ENCODE peak calls at places on chromosomes 7 and 10, in ten cellular contexts. One of them, this sample, is unnamed. For H3K4me1, the result is how much of the 10 kb centered on the place peaks cover.

GRCh38 chr10:85429126-85429525 is 937.5 kb downstream of the GRID1 start:
- DNase-seq in A673: no peak
- DNase-seq in heart right ventricle: no peak
- DNase-seq in right cardiac atrium: no peak
- DNase-seq in adrenal gland: no peak
- DNase-seq in mucosa of descending colon: no peak
- DNase-seq in H9: no peak
- DNase-seq in spleen: no peak
- DNase-seq in transverse colon: no peak
- DNase-seq in CD8-positive, alpha-beta memory T cell: no peak
- DNase-seq in this sample: no peak

GRCh38 chr7:127392566-127393369 is at the start of gene ZNF800:
- DNase-seq in A673: peak
- DNase-seq in adrenal gland: peak
- DNase-seq in right cardiac atrium: peak
- DNase-seq in CD8-positive, alpha-beta memory T cell: peak
- DNase-seq in spleen: peak
- DNase-seq in transverse colon: peak
- DNase-seq in heart right ventricle: peak
- DNase-seq in mucosa of descending colon: peak
- DNase-seq in H9: peak
- DNase-seq in this sample: peak

GRCh38 chr7:137682596-137682995 is 164.2 kb downstream of the DGKI start:
- DNase-seq in transverse colon: no peak
- DNase-seq in mucosa of descending colon: no peak
- DNase-seq in heart right ventricle: no peak
- DNase-seq in adrenal gland: no peak
- DNase-seq in CD8-positive, alpha-beta memory T cell: no peak
- DNase-seq in spleen: no peak
- DNase-seq in right cardiac atrium: no peak
- DNase-seq in A673: no peak
- DNase-seq in H9: no peak
- DNase-seq in this sample: no peak

GRCh38 chr10:76029782-76030181 is 598.4 kb downstream of the LRMDA start:
- DNase-seq in right cardiac atrium: no peak
- DNase-seq in adrenal gland: no peak
- DNase-seq in H9: no peak
- DNase-seq in CD8-positive, alpha-beta memory T cell: no peak
- DNase-seq in transverse colon: no peak
- DNase-seq in heart right ventricle: no peak
- DNase-seq in mucosa of descending colon: no peak
- DNase-seq in spleen: no peak
- DNase-seq in A673: no peak
- DNase-seq in this sample: no peak

GRCh38 chr10:2992401-2993198 is 74.7 kb upstream of the PFKP start:
- DNase-seq in adrenal gland: no peak
- DNase-seq in mucosa of descending colon: no peak
- DNase-seq in CD8-positive, alpha-beta memory T cell: no peak
- DNase-seq in spleen: no peak
- DNase-seq in heart right ventricle: no peak
- DNase-seq in H9: no peak
- DNase-seq in transverse colon: no peak
- DNase-seq in A673: no peak
- DNase-seq in right cardiac atrium: no peak
- DNase-seq in this sample: no peak

GRCh38 chr10:122461729-122462532 is 578 bp downstream of the HTRA1 start:
- DNase-seq in H9: no peak
- DNase-seq in spleen: no peak
- DNase-seq in right cardiac atrium: no peak
- DNase-seq in mucosa of descending colon: peak
- DNase-seq in CD8-positive, alpha-beta memory T cell: no peak
- DNase-seq in transverse colon: no peak
- DNase-seq in A673: no peak
- DNase-seq in adrenal gland: peak
- DNase-seq in heart right ventricle: peak
- DNase-seq in this sample: no peak

GRCh38 chr7:28408974-28409715 is 3.2 kb upstream of the CREB5 start:
- DNase-seq in transverse colon: peak
- DNase-seq in CD8-positive, alpha-beta memory T cell: no peak
- DNase-seq in spleen: peak
- DNase-seq in A673: peak
- DNase-seq in H9: peak
- DNase-seq in right cardiac atrium: peak
- DNase-seq in mucosa of descending colon: peak
- DNase-seq in heart right ventricle: peak
- DNase-seq in adrenal gland: peak
- DNase-seq in this sample: peak

GRCh38 chr7:108034586-108034985 is 31.6 kb upstream of the LAMB1 start:
- DNase-seq in heart right ventricle: no peak
- DNase-seq in transverse colon: no peak
- DNase-seq in A673: no peak
- DNase-seq in right cardiac atrium: no peak
- DNase-seq in mucosa of descending colon: no peak
- DNase-seq in CD8-positive, alpha-beta memory T cell: no peak
- DNase-seq in adrenal gland: no peak
- DNase-seq in H9: no peak
- DNase-seq in spleen: no peak
- DNase-seq in this sample: no peak

GRCh38 chr7:96361116-96361857 is 39.4 kb upstream of the SLC25A13 start:
- DNase-seq in spleen: no peak
- DNase-seq in transverse colon: no peak
- DNase-seq in mucosa of descending colon: no peak
- DNase-seq in heart right ventricle: no peak
- DNase-seq in A673: peak
- DNase-seq in H9: no peak
- DNase-seq in adrenal gland: no peak
- DNase-seq in right cardiac atrium: no peak
- DNase-seq in CD8-positive, alpha-beta memory T cell: no peak
- DNase-seq in this sample: no peak

GRCh38 chr7:77940647-77941046 is 142.1 kb downstream of the PHTF2 start:
- DNase-seq in spleen: no peak
- DNase-seq in H9: no peak
- DNase-seq in adrenal gland: peak
- DNase-seq in transverse colon: peak
- DNase-seq in mucosa of descending colon: no peak
- DNase-seq in right cardiac atrium: no peak
- DNase-seq in A673: peak
- DNase-seq in CD8-positive, alpha-beta memory T cell: no peak
- DNase-seq in heart right ventricle: no peak
- DNase-seq in this sample: peak

GRCh38 chr10:58765905-58766304 is 253.2 kb downstream of the BICC1 start:
- DNase-seq in CD8-positive, alpha-beta memory T cell: no peak
- DNase-seq in adrenal gland: no peak
- DNase-seq in H9: no peak
- DNase-seq in spleen: no peak
- DNase-seq in transverse colon: no peak
- DNase-seq in mucosa of descending colon: no peak
- DNase-seq in right cardiac atrium: no peak
- DNase-seq in heart right ventricle: no peak
- DNase-seq in A673: no peak
- DNase-seq in this sample: no peak

GRCh38 chr7:155533120-155533826 is 13.1 kb downstream of the CNPY1 start:
- DNase-seq in heart right ventricle: no peak
- DNase-seq in mucosa of descending colon: no peak
- DNase-seq in H9: no peak
- DNase-seq in adrenal gland: no peak
- DNase-seq in CD8-positive, alpha-beta memory T cell: no peak
- DNase-seq in right cardiac atrium: no peak
- DNase-seq in A673: no peak
- DNase-seq in transverse colon: no peak
- DNase-seq in spleen: peak
- DNase-seq in this sample: no peak

GRCh38 chr7:121178452-121178851 is 150.3 kb upstream of the WNT16 start:
- DNase-seq in H9: no peak
- DNase-seq in mucosa of descending colon: no peak
- DNase-seq in spleen: no peak
- DNase-seq in transverse colon: no peak
- DNase-seq in heart right ventricle: no peak
- DNase-seq in A673: no peak
- DNase-seq in adrenal gland: no peak
- DNase-seq in right cardiac atrium: no peak
- DNase-seq in CD8-positive, alpha-beta memory T cell: no peak
- DNase-seq in this sample: no peak

GRCh38 chr10:19966751-19967150 is 150.5 kb downstream of the PLXDC2 start:
- DNase-seq in heart right ventricle: no peak
- DNase-seq in mucosa of descending colon: no peak
- DNase-seq in spleen: no peak
- DNase-seq in CD8-positive, alpha-beta memory T cell: no peak
- DNase-seq in H9: peak
- DNase-seq in A673: peak
- DNase-seq in transverse colon: no peak
- DNase-seq in right cardiac atrium: no peak
- DNase-seq in adrenal gland: no peak
- DNase-seq in this sample: peak

GRCh38 chr7:24972991-24973390 is 7.0 kb downstream of the OSBPL3 start:
- DNase-seq in A673: no peak
- DNase-seq in mucosa of descending colon: no peak
- DNase-seq in transverse colon: no peak
- DNase-seq in H9: no peak
- DNase-seq in CD8-positive, alpha-beta memory T cell: no peak
- DNase-seq in spleen: no peak
- DNase-seq in heart right ventricle: no peak
- DNase-seq in right cardiac atrium: no peak
- DNase-seq in adrenal gland: no peak
- DNase-seq in this sample: no peak
- H3K4me1 ChIP-seq in A673: under half
- H3K4me1 ChIP-seq in mucosa of descending colon: under half
- H3K4me1 ChIP-seq in transverse colon: under half
- H3K4me1 ChIP-seq in H9: under half
- H3K4me1 ChIP-seq in CD8-positive, alpha-beta memory T cell: under half
- H3K4me1 ChIP-seq in spleen: under half
- H3K4me1 ChIP-seq in heart right ventricle: under half
- H3K4me1 ChIP-seq in right cardiac atrium: under half
- H3K4me1 ChIP-seq in adrenal gland: under half
- H3K4me1 ChIP-seq in this sample: under half

GRCh38 chr10:96619120-96619519 is 32.3 kb upstream of the TM9SF3 start:
- DNase-seq in CD8-positive, alpha-beta memory T cell: no peak
- DNase-seq in A673: no peak
- DNase-seq in right cardiac atrium: peak
- DNase-seq in H9: no peak
- DNase-seq in heart right ventricle: peak
- DNase-seq in adrenal gland: peak
- DNase-seq in spleen: no peak
- DNase-seq in transverse colon: no peak
- DNase-seq in mucosa of descending colon: no peak
- DNase-seq in this sample: no peak

GRCh38 chr10:96618648-96619047 is 31.8 kb upstream of the TM9SF3 start:
- DNase-seq in transverse colon: peak
- DNase-seq in A673: peak
- DNase-seq in heart right ventricle: peak
- DNase-seq in right cardiac atrium: peak
- DNase-seq in CD8-positive, alpha-beta memory T cell: no peak
- DNase-seq in spleen: no peak
- DNase-seq in mucosa of descending colon: peak
- DNase-seq in adrenal gland: peak
- DNase-seq in H9: no peak
- DNase-seq in this sample: no peak

GRCh38 chr10:96614515-96614914 is 27.7 kb upstream of the TM9SF3 start:
- DNase-seq in spleen: no peak
- DNase-seq in heart right ventricle: no peak
- DNase-seq in H9: no peak
- DNase-seq in transverse colon: no peak
- DNase-seq in mucosa of descending colon: no peak
- DNase-seq in CD8-positive, alpha-beta memory T cell: no peak
- DNase-seq in right cardiac atrium: no peak
- DNase-seq in adrenal gland: peak
- DNase-seq in A673: peak
- DNase-seq in this sample: peak

GRCh38 chr10:96619803-96620773 is 33.3 kb upstream of the TM9SF3 start:
- DNase-seq in right cardiac atrium: no peak
- DNase-seq in spleen: no peak
- DNase-seq in CD8-positive, alpha-beta memory T cell: no peak
- DNase-seq in transverse colon: no peak
- DNase-seq in mucosa of descending colon: no peak
- DNase-seq in heart right ventricle: no peak
- DNase-seq in H9: no peak
- DNase-seq in adrenal gland: peak
- DNase-seq in A673: no peak
- DNase-seq in this sample: no peak

DNA sequence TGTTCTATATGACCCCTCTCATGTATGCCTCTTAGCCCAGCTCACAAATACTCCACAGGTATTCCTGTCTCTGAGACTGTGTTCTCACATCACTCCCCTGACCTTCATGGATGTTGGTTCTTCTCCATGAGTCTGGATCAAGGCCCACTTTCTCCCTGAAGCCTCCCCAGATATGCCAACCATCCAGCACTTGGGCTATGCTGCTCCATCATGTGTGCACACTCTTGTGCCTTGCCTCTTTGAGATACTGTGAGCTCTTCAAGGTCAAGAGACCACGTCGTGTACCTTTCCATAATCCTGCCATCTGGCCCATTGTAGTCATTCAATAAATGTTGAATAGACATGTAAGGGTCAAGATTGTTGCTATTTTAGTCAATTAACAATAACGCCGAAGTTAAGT is 30.1 kb upstream of the TM9SF3 start:
- DNase-seq in spleen: no peak
- DNase-seq in CD8-positive, alpha-beta memory T cell: no peak
- DNase-seq in mucosa of descending colon: no peak
- DNase-seq in heart right ventricle: no peak
- DNase-seq in transverse colon: no peak
- DNase-seq in H9: no peak
- DNase-seq in right cardiac atrium: no peak
- DNase-seq in A673: no peak
- DNase-seq in adrenal gland: no peak
- DNase-seq in this sample: no peak
- H3K4me1 ChIP-seq in spleen: under half
- H3K4me1 ChIP-seq in CD8-positive, alpha-beta memory T cell: under half
- H3K4me1 ChIP-seq in mucosa of descending colon: under half
- H3K4me1 ChIP-seq in heart right ventricle: under half
- H3K4me1 ChIP-seq in transverse colon: under half
- H3K4me1 ChIP-seq in H9: under half
- H3K4me1 ChIP-seq in right cardiac atrium: under half
- H3K4me1 ChIP-seq in A673: under half
- H3K4me1 ChIP-seq in adrenal gland: under half
- H3K4me1 ChIP-seq in this sample: under half

GRCh38 chr10:77526861-77527617 is 110.6 kb downstream of the KCNMA1 start:
- DNase-seq in spleen: no peak
- DNase-seq in heart right ventricle: no peak
- DNase-seq in adrenal gland: no peak
- DNase-seq in A673: peak
- DNase-seq in transverse colon: no peak
- DNase-seq in right cardiac atrium: no peak
- DNase-seq in mucosa of descending colon: no peak
- DNase-seq in CD8-positive, alpha-beta memory T cell: no peak
- DNase-seq in H9: no peak
- DNase-seq in this sample: peak
- H3K4me1 ChIP-seq in spleen: under half
- H3K4me1 ChIP-seq in heart right ventricle: under half
- H3K4me1 ChIP-seq in adrenal gland: under half
- H3K4me1 ChIP-seq in A673: under half
- H3K4me1 ChIP-seq in transverse colon: under half
- H3K4me1 ChIP-seq in right cardiac atrium: under half
- H3K4me1 ChIP-seq in mucosa of descending colon: under half
- H3K4me1 ChIP-seq in CD8-positive, alpha-beta memory T cell: under half
- H3K4me1 ChIP-seq in H9: under half
- H3K4me1 ChIP-seq in this sample: under half

DNA sequence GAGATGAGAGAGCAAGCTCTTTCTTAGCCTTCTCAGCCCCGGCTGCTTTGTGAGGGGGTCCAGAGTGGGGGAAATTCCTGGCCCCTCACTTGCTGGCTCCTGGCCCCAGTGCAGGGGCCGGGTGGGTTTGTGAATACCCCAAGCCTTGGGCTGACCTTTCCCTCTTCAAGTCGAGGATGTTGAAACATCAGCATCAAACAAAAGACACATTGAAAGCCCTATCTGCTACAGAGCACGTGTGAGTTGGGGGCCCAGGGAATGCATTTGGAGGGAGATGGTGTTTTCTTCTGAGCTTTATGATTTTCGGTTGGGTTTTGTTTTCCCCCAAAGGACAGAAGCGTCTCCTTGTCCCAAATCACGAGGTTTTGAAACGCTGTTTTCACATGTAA is 2.8 kb downstream of the ZMIZ1 start:
- DNase-seq in CD8-positive, alpha-beta memory T cell: no peak
- DNase-seq in adrenal gland: no peak
- DNase-seq in spleen: no peak
- DNase-seq in H9: no peak
- DNase-seq in mucosa of descending colon: no peak
- DNase-seq in right cardiac atrium: no peak
- DNase-seq in A673: no peak
- DNase-seq in heart right ventricle: no peak
- DNase-seq in transverse colon: no peak
- DNase-seq in this sample: peak
- H3K4me1 ChIP-seq in CD8-positive, alpha-beta memory T cell: under half
- H3K4me1 ChIP-seq in adrenal gland: under half
- H3K4me1 ChIP-seq in spleen: under half
- H3K4me1 ChIP-seq in H9: under half
- H3K4me1 ChIP-seq in mucosa of descending colon: half or more
- H3K4me1 ChIP-seq in right cardiac atrium: under half
- H3K4me1 ChIP-seq in A673: under half
- H3K4me1 ChIP-seq in heart right ventricle: half or more
- H3K4me1 ChIP-seq in transverse colon: under half
- H3K4me1 ChIP-seq in this sample: under half

This sample was measured in SJCRH30.